ENCODE peak calls at places on chromosomes 2 and 18, in four cellular contexts. J, G, O and I are unnamed samples.

GRCh38 chr2:53445376-53446072 is 322.1 kb upstream of the CHAC2 start:
- DNase-seq in G (no peak), O (no peak), J (peak; percentile 34), I (no peak)

GRCh38 chr2:159518321-159519005 is 97.9 kb downstream of the BAZ2B start:
- DNase-seq in G (no peak), J (no peak), O (peak; percentile 11), I (no peak)

GRCh38 chr18:67265464-67266245 is 250.9 kb downstream of the DSEL start:
- DNase-seq in O (no peak), G (no peak), J (peak; percentile 93), I (no peak)

GRCh38 chr2:27885656-27886055 is 4.5 kb downstream of the RBKS start:
- DNase-seq in G (no peak), O (no peak), J (peak; percentile 55), I (no peak)

GRCh38 chr2:234324151-234324550 is 172.7 kb downstream of the ARL4C start:
- DNase-seq in O (no peak), G (no peak), J (no peak), I (no peak)

GRCh38 chr2:218284106-218284811 is 8.0 kb downstream of the TMBIM1 start:
- DNase-seq in O (no peak), G (peak; percentile 45), J (peak; percentile 82), I (no peak)

GRCh38 chr18:68035709-68036522 is 519.4 kb upstream of the DSEL start:
- DNase-seq in J (no peak), O (no peak), G (no peak), I (no peak)

GRCh38 chr18:26051845-26052244 is 38.6 kb downstream of the SS18 start:
- DNase-seq in J (no peak), O (peak; percentile 1), G (no peak), I (no peak)

GRCh38 chr18:21912339-21913239 is 172.0 kb downstream of the MIB1 start:
- DNase-seq in J (no peak), G (no peak), O (peak; percentile 34), I (no peak)

GRCh38 chr2:105125920-105126319 is 88.1 kb downstream of the MRPS9 start:
- DNase-seq in G (no peak), J (no peak), O (peak; percentile 26), I (no peak)

GRCh38 chr18:8349608-8350323 is 259.5 kb upstream of the RAB12 start:
- DNase-seq in J (no peak), G (no peak), O (no peak), I (no peak)

GRCh38 chr18:51135361-51135760 is 62.1 kb downstream of the MEX3C start:
- DNase-seq in G (no peak), J (peak; percentile 88), O (no peak), I (no peak)